ENCODE peak calls at places on chromosomes 3 and 15, in ten cellular contexts. M is brain microvascular endothelial cell, T is fibroblast of villous mesenchyme, G is esophagus muscularis mucosa, Y is H9, J is AG09309, Z is tibial artery, B is kidney, W is AG09319, H is ascending aorta. L is an unnamed sample.

GRCh38 chr15:54119056-54119455 is 140.8 kb downstream of the UNC13C start:
- DNase-seq in W (no peak), J (no peak), B (no peak), Y (no peak), Z (no peak), G (no peak), M (no peak), H (no peak), T (no peak), L (no peak)

GRCh38 chr15:68829068-68829467 is 8.4 kb upstream of the ANP32A start:
- DNase-seq in W (no peak), J (no peak), T (peak), B (no peak), Z (no peak), M (peak), Y (no peak), H (no peak), G (no peak), L (no peak)

GRCh38 chr3:70138606-70139005 is 139.1 kb downstream of the SAMMSON start:
- DNase-seq in W (no peak), J (no peak), T (no peak), Z (no peak), H (no peak), B (no peak), Y (no peak), M (no peak), G (no peak), L (no peak)

GRCh38 chr3:124774305-124774673 is 44.0 kb downstream of the UMPS start:
- DNase-seq in T (peak), J (no peak), Y (peak), B (peak), Z (peak), H (peak), G (no peak), M (peak), W (no peak), L (no peak)

GRCh38 chr3:65584913-65585312 is 453.8 kb downstream of the MAGI1 start:
- DNase-seq in Y (no peak), B (no peak), M (no peak), G (no peak), W (no peak), H (no peak), T (no peak), Z (no peak), J (no peak), L (no peak)

GRCh38 chr15:61655881-61656280 is 404.4 kb downstream of the VPS13C start:
- DNase-seq in Y (no peak), J (no peak), W (no peak), B (no peak), M (no peak), T (peak), G (peak), Z (peak), H (no peak), L (no peak)

GRCh38 chr3:25678581-25678980 is 13.9 kb upstream of the TOP2B start:
- DNase-seq in G (no peak), Y (no peak), J (no peak), M (no peak), W (no peak), H (no peak), T (no peak), B (no peak), Z (no peak), L (no peak)

GRCh38 chr15:39669671-39670070 is 88.8 kb downstream of the THBS1 start:
- DNase-seq in G (no peak), Z (no peak), M (no peak), W (no peak), T (no peak), B (no peak), Y (no peak), J (no peak), H (no peak), L (no peak)

GRCh38 chr3:171055336-171056178 is 29.0 kb upstream of the SLC2A2 start:
- DNase-seq in Z (no peak), G (no peak), B (no peak), H (no peak), W (no peak), J (no peak), M (peak), T (peak), Y (no peak), L (no peak)

GRCh38 chr3:41202834-41203345 is 3.6 kb downstream of the CTNNB1 start:
- DNase-seq in J (no peak), H (no peak), W (no peak), G (no peak), M (peak), B (no peak), Y (no peak), T (peak), Z (no peak), L (no peak)

GRCh38 chr15:69415381-69415780 is 1.2 kb downstream of the KIF23 start:
- DNase-seq in M (no peak), W (no peak), T (peak), Z (no peak), H (no peak), B (no peak), G (no peak), Y (no peak), J (no peak), L (no peak)

GRCh38 chr3:195183071-195183776 is 87.7 kb downstream of the XXYLT1 start:
- DNase-seq in Y (no peak), W (no peak), J (no peak), B (no peak), Z (no peak), H (no peak), M (no peak), G (no peak), T (no peak), L (no peak)

GRCh38 chr3:73292241-73292640 is 230.8 kb downstream of the EBLN2 start:
- DNase-seq in Z (no peak), Y (no peak), B (no peak), M (no peak), J (no peak), G (no peak), W (no peak), T (no peak), H (no peak), L (no peak)

GRCh38 chr15:82999905-83000671 is 11.4 kb downstream of the C15orf40 start:
- DNase-seq in B (no peak), J (no peak), H (no peak), T (peak), Y (no peak), W (peak), M (peak), G (no peak), Z (no peak), L (no peak)

GRCh38 chr3:125118600-125118999 is 62.8 kb upstream of the HEG1 start:
- DNase-seq in Z (no peak), H (peak), M (no peak), J (no peak), W (no peak), T (no peak), Y (no peak), G (no peak), B (no peak), L (no peak)

GRCh38 chr3:159548675-159549335 is 439.8 kb upstream of the IL12A start:
- DNase-seq in B (no peak), Y (no peak), Z (no peak), M (peak), T (no peak), H (no peak), G (no peak), W (no peak), J (no peak), L (no peak)

GRCh38 chr3:50122661-50123391 is 32.3 kb upstream of the SEMA3F start:
- DNase-seq in G (no peak), H (no peak), T (no peak), Y (no peak), M (no peak), W (no peak), B (peak), J (no peak), Z (no peak), L (no peak)

GRCh38 chr3:36635731-36636130 is 128.6 kb downstream of the DCLK3 start:
- DNase-seq in H (no peak), Y (no peak), G (no peak), B (no peak), M (no peak), Z (no peak), W (no peak), T (no peak), J (no peak), L (no peak)

GRCh38 chr3:127065138-127065427 is 82.2 kb downstream of the PLXNA1 start:
- DNase-seq in T (no peak), H (no peak), G (no peak), J (no peak), Y (no peak), W (no peak), B (no peak), Z (no peak), M (no peak), L (no peak)

GRCh38 chr15:95086543-95087252 is 855.3 kb downstream of the MCTP2 start:
- DNase-seq in J (peak), H (no peak), W (peak), Z (no peak), M (peak), Y (no peak), G (no peak), B (no peak), T (peak), L (no peak)

GRCh38 chr15:58360421-58361090 is 71.2 kb upstream of the LIPC start:
- DNase-seq in H (no peak), W (no peak), M (no peak), Z (no peak), B (no peak), G (no peak), J (no peak), Y (no peak), T (peak), L (no peak)

GRCh38 chr3:98359250-98359649 is 5.6 kb downstream of the OR5K4 start:
- DNase-seq in M (no peak), W (no peak), G (no peak), J (no peak), Y (no peak), B (no peak), T (no peak), H (no peak), Z (no peak), L (no peak)

GRCh38 chr15:73983211-73983727 is 8.8 kb downstream of the STOML1 start:
- DNase-seq in M (peak), T (peak), B (peak), Z (no peak), J (no peak), G (no peak), W (no peak), Y (no peak), H (peak), L (no peak)

GRCh38 chr15:96330450-96331140 is at the start of gene NR2F2:
- DNase-seq in J (peak), T (peak), M (peak), H (peak), Z (peak), G (peak), W (peak), Y (peak), B (peak), L (peak)

GRCh38 chr3:129783470-129783869 is 110.0 kb downstream of the TMCC1 start:
- DNase-seq in G (no peak), J (peak), W (no peak), Y (no peak), T (no peak), B (no peak), M (no peak), Z (no peak), H (no peak), L (no peak)

GRCh38 chr3:180911876-180912303 is 580 bp upstream of the FXR1 start:
- DNase-seq in B (no peak), Z (no peak), H (no peak), W (no peak), Y (no peak), T (no peak), G (no peak), J (no peak), M (no peak), L (no peak)

GRCh38 chr3:83453010-83453409 is 1505.8 kb upstream of the CADM2 start:
- DNase-seq in M (no peak), W (no peak), T (no peak), G (no peak), J (no peak), H (no peak), Y (no peak), Z (no peak), B (no peak), L (no peak)

GRCh38 chr3:175573226-175573625 is 714.1 kb downstream of the NAALADL2 start:
- DNase-seq in W (no peak), G (no peak), J (peak), B (no peak), H (no peak), Z (no peak), M (no peak), T (peak), Y (no peak), L (no peak)

GRCh38 chr3:88219138-88219792 is 69.5 kb downstream of the C3orf38 start:
- DNase-seq in G (no peak), M (peak), B (peak), T (peak), J (peak), Y (peak), H (no peak), W (no peak), Z (no peak), L (no peak)

GRCh38 chr3:158458464-158458863 is 112.5 kb upstream of the MLF1 start:
- DNase-seq in J (no peak), G (no peak), B (no peak), H (no peak), Y (no peak), W (no peak), Z (no peak), M (no peak), T (no peak), L (no peak)

GRCh38 chr15:99305761-99306505 is 54.7 kb downstream of the LRRC28 start:
- DNase-seq in J (peak), B (peak), T (peak), G (no peak), W (peak), Y (no peak), M (peak), H (peak), Z (peak), L (no peak)

DNA sequence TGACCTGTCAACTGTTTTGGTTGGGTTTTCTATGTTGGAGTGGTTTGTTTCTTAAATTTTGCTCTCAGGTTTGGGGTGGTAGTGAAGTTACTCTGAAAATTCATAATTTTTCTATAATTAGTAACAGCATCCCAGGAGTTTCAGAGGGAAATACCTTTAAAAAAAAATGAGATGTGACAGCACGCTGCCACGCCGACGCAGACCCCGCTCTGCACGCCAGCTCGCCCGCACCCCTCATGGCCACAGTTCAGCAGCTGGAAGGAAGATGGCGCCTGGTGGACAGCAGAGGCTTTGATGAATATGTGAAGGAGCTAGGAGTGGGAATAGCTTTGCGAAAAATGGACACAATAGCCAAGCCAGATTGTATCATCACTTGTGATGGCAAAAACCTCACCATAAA is 34.6 kb downstream of the AKAP13 start:
- DNase-seq in T (no peak), Y (no peak), G (no peak), W (no peak), J (no peak), B (no peak), M (no peak), H (no peak), Z (no peak), L (no peak)
- TF ChIP-seq CTCF in T (no peak), Y (no peak), G (no peak), W (no peak), J (no peak), B (no peak), M (no peak), H (no peak), Z (no peak), L (no peak)

DNA sequence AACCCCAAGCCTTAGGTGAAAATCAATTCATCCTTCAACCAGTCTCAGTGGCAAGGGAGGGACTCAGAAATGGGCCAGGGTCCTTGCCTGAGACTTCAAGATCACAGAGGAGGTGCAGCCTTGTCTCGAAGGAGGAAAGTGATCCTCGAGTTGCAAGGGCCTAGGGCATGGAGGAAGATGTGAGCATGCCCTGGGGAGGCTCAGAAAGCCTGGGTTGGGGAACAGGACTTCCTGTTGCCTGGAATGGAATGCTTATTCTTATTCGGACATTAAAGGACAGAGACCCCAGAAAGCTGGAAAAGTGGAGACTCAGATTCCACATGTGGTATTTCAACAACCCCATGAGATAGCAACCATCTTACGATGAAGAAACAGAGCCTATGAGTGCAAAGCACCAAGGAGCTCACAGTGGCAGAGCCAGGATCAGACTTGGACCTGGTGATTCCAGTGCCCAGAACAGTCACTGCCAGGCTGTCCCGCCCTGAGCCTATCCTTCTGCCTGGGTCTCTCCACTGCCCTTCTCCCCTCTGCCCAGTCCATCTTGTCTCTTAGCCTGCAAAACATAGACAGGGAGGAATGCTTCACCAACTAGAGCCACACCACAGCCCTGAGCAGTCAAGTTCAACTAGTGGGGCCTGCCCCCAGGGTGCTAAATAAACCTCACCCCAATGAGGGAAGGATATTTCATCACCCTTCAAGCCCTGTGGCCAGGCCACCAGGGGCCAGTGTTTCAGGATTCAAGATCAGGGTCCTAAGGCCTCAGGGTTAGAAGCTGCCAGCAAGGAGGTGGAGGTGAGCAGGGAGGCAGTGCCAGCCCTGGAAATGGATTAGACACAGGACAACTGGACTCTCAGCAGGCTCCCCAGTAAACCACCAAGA is 21.9 kb downstream of the DAPK2 start:
- DNase-seq in W (no peak), B (no peak), J (no peak), M (no peak), H (no peak), Y (peak), T (no peak), G (no peak), Z (no peak), L (no peak)
- TF ChIP-seq CTCF in W (no peak), B (no peak), J (peak), M (peak), H (no peak), Y (peak), T (no peak), G (no peak), Z (no peak), L (peak)

GRCh38 chr3:109098245-109098644 is 19.7 kb downstream of the MORC1 start:
- DNase-seq in B (no peak), J (no peak), Y (peak), Z (no peak), T (no peak), G (no peak), W (no peak), H (no peak), M (no peak), L (no peak)
- TF ChIP-seq CTCF in B (peak), J (no peak), Y (peak), Z (no peak), T (no peak), G (no peak), W (no peak), H (no peak), M (peak), L (no peak)

DNA sequence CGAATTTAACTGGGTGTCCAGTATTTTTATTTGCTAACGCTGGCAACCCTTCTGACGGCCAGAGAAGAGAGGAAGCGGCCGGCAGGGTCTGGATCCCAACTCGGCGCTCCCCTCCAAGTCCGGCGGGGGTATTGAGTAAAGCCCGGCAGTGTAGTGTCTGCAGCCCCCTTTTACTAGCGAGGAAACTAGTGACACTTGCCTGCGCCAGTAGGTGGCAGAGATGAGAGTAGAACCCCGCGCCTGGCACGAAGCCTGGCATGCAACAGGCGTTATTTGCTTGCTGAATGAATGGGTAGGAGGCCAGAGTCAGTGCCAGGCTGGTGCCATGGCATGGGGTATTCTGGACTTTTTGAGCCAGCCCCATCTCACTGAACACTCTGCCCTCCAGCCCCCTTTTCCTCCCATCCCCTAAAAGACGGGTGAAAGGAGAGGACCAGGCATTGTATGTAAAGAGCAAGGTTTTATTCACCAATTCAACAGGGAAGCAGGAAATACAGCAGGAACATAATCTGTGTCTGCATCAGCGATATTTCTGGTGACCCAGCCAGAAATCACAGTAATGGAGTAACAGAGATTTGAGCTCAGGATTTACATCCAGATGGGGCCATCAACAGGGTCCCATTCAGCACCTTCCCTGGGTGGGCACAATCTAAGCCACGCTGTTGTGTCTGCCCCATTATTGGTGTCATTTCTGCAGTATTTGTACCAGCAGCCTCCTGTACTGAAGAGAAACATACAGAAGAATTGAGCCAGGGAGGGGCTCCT is 788 bp upstream of the WDR73 start:
- DNase-seq in M (peak), W (peak), T (peak), G (no peak), H (peak), Y (peak), J (peak), Z (peak), B (peak), L (peak)
- TF ChIP-seq CTCF in M (peak), W (peak), T (peak), G (peak), H (peak), Y (peak), J (peak), Z (peak), B (peak), L (peak)

GRCh38 chr3:186442162-186442561 is 80.1 kb upstream of the DGKG start:
- DNase-seq in H (no peak), G (peak), T (no peak), Y (no peak), W (no peak), M (no peak), J (no peak), B (no peak), Z (no peak), L (no peak)
- TF ChIP-seq CTCF in H (no peak), G (no peak), T (no peak), Y (no peak), W (no peak), M (no peak), J (no peak), B (no peak), Z (no peak), L (no peak)

GRCh38 chr15:79180318-79180717 is 89.7 kb upstream of the RASGRF1 start:
- DNase-seq in W (no peak), M (no peak), Z (no peak), B (no peak), T (no peak), Y (no peak), H (no peak), G (no peak), J (no peak), L (no peak)

GRCh38 chr15:79184465-79184892 is 93.9 kb upstream of the RASGRF1 start:
- DNase-seq in Y (peak), H (peak), Z (peak), W (no peak), M (peak), T (peak), B (peak), G (no peak), J (peak), L (peak)

GRCh38 chr15:79186616-79187015 is 95.9 kb upstream of the ANKRD34C start:
- DNase-seq in M (no peak), T (no peak), H (no peak), Y (no peak), B (no peak), W (no peak), J (no peak), Z (no peak), G (no peak), L (no peak)

GRCh38 chr15:79179597-79179996 is 89.0 kb upstream of the RASGRF1 start:
- DNase-seq in Z (no peak), J (no peak), M (no peak), G (no peak), T (no peak), W (no peak), H (no peak), Y (no peak), B (no peak), L (no peak)

DNA sequence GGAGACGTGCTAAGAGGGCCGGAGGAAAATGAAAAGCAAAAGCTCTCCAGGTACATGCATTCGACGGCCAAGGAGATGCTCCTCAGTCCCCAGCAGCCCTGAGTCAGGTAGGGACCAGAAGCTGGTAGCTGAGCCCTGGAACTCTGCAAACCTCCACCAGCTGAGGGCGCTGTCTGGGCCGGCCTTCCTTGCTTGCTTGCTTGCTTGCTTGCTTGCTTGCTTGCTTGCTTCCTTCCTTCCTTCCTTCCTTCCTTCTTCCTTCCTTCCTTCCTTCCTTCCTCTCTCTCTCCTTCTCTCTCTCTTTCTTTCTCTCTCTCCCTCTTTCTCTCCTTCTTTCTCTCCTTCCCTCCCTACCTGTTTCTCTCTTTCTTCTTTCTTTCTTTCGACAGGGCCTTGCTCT is 94.6 kb upstream of the RASGRF1 start:
- DNase-seq in T (no peak), Z (no peak), W (no peak), G (no peak), J (no peak), H (no peak), B (no peak), Y (peak), M (peak), L (no peak)
- TF ChIP-seq CTCF in T (peak), Z (no peak), W (peak), G (no peak), J (peak), H (no peak), B (no peak), Y (peak), M (peak), L (no peak)